ENCODE peak calls at places on chromosomes 3 and 15, in five cellular contexts. O, N, U, A and G are unnamed samples.

GRCh38 chr15:58387130-58387529 is 44.7 kb upstream of the LIPC start:
- DNase-seq in N (no peak), O (no peak), U (no peak), A (no peak), G (no peak)

GRCh38 chr3:37028329-37028728 is 35.0 kb downstream of the MLH1 start:
- DNase-seq in O (no peak), N (no peak), U (peak), A (no peak), G (no peak)

GRCh38 chr15:43285609-43286037 is 18.9 kb upstream of the TGM5 start:
- DNase-seq in U (peak), N (peak), A (peak), O (peak), G (peak)

GRCh38 chr15:94029495-94029894 is 201.9 kb upstream of the MCTP2 start:
- DNase-seq in A (no peak), O (no peak), U (no peak), N (no peak), G (no peak)

GRCh38 chr3:170606675-170607074 is 20.8 kb upstream of the SLC7A14 start:
- DNase-seq in N (no peak), A (no peak), O (no peak), U (no peak), G (no peak)

GRCh38 chr3:179898024-179898423 is 138.7 kb downstream of the PEX5L start:
- DNase-seq in N (no peak), U (no peak), A (no peak), O (no peak), G (peak)

GRCh38 chr3:67719333-67719732 is 64.9 kb upstream of the SUCLG2 start:
- DNase-seq in N (no peak), U (no peak), A (no peak), O (no peak), G (no peak)

GRCh38 chr15:49380912-49381311 is 42.1 kb upstream of the FGF7 start:
- DNase-seq in N (no peak), A (no peak), U (no peak), O (no peak), G (no peak)

GRCh38 chr15:48924528-48925393 is 39.0 kb downstream of the SHC4 start:
- DNase-seq in O (no peak), U (no peak), A (no peak), N (no peak), G (no peak)

GRCh38 chr15:66873856-66874255 is 171.8 kb downstream of the SMAD6 start:
- DNase-seq in U (no peak), O (no peak), A (peak), N (no peak), G (no peak)

GRCh38 chr15:22944651-22945050 is 35.5 kb downstream of the CYFIP1 start:
- DNase-seq in N (no peak), A (peak), O (no peak), U (no peak), G (no peak)

GRCh38 chr3:1191061-1191460 is 98.2 kb downstream of the CNTN6 start:
- DNase-seq in U (no peak), N (no peak), A (no peak), O (no peak), G (no peak)

GRCh38 chr3:94413721-94414106 is 350.9 kb downstream of the NSUN3 start:
- DNase-seq in N (no peak), A (no peak), U (no peak), O (no peak), G (no peak)

GRCh38 chr3:77468408-77469045 is 428.6 kb downstream of the ROBO2 start:
- DNase-seq in O (no peak), U (no peak), A (no peak), N (no peak), G (no peak)

GRCh38 chr3:146189519-146190173 is 28.7 kb upstream of the PLOD2 start:
- DNase-seq in O (no peak), N (no peak), U (peak), A (no peak), G (peak)

GRCh38 chr15:91867581-91868026 is 14.1 kb downstream of the SLCO3A1 start:
- DNase-seq in O (no peak), N (no peak), A (peak), U (peak), G (no peak)

GRCh38 chr3:100087203-100087602 is 27.1 kb downstream of the FILIP1L start:
- DNase-seq in U (no peak), A (no peak), O (no peak), N (no peak), G (peak)

GRCh38 chr3:37037352-37037751 is 44.0 kb downstream of the MLH1 start:
- DNase-seq in A (no peak), O (no peak), U (no peak), N (no peak), G (no peak)

GRCh38 chr3:179376474-179376873 is 29.0 kb downstream of the MFN1 start:
- DNase-seq in N (no peak), A (no peak), O (no peak), U (no peak), G (no peak)

GRCh38 chr3:31525532-31525931 is 7.2 kb upstream of the STT3B start:
- DNase-seq in U (no peak), O (no peak), A (no peak), N (no peak), G (no peak)

GRCh38 chr3:169146866-169147245 is 516.7 kb downstream of the MECOM start:
- DNase-seq in N (no peak), A (peak), O (no peak), U (no peak), G (no peak)

GRCh38 chr15:48811325-48811938 is 563 bp upstream of the CEP152 start:
- DNase-seq in N (no peak), O (no peak), U (no peak), A (peak), G (no peak)

GRCh38 chr15:74958320-74958907 is 1.8 kb upstream of the RPP25 start:
- DNase-seq in A (peak), U (peak), O (peak), N (no peak), G (no peak)

GRCh38 chr15:55873024-55873745 is 120.2 kb downstream of the NEDD4 start:
- DNase-seq in O (no peak), N (no peak), A (no peak), U (peak), G (no peak)

GRCh38 chr3:64234571-64234970 is 9.3 kb upstream of the PRICKLE2 start:
- DNase-seq in U (no peak), A (no peak), O (no peak), N (no peak), G (no peak)

GRCh38 chr15:40083756-40084101 is 24.9 kb downstream of the BMF start:
- DNase-seq in N (no peak), U (no peak), O (no peak), A (no peak), G (no peak)

GRCh38 chr3:183278479-183279088 is 25.5 kb downstream of the B3GNT5 start:
- DNase-seq in U (no peak), A (no peak), O (no peak), N (no peak), G (no peak)

GRCh38 chr15:88746451-88746850 is 56.8 kb upstream of the ACAN start:
- DNase-seq in O (no peak), N (no peak), A (no peak), U (no peak), G (no peak)

GRCh38 chr3:31613654-31614053 is 80.9 kb downstream of the STT3B start:
- DNase-seq in U (no peak), O (no peak), N (no peak), A (no peak), G (no peak)

GRCh38 chr3:66675383-66675782 is 174.6 kb upstream of the LRIG1 start:
- DNase-seq in A (no peak), O (no peak), N (no peak), U (no peak), G (no peak)

GRCh38 chr3:161409858-161410257 is 38.5 kb upstream of the SPTSSB start:
- DNase-seq in N (no peak), A (no peak), U (no peak), O (no peak), G (no peak)

GRCh38 chr3:78115983-78116382 is 1076.1 kb downstream of the ROBO2 start:
- DNase-seq in U (no peak), N (no peak), O (no peak), A (no peak), G (no peak)

GRCh38 chr3:117149577-117149976 is 440.0 kb downstream of the TUSC7 start:
- DNase-seq in A (no peak), O (no peak), N (no peak), U (no peak), G (no peak)

GRCh38 chr3:122076414-122077292 is 21.5 kb downstream of the CD86 start:
- DNase-seq in U (no peak), N (no peak), O (no peak), A (no peak), G (peak)

GRCh38 chr15:86663304-86663703 is 583.6 kb downstream of the AGBL1 start:
- DNase-seq in A (no peak), U (no peak), O (no peak), N (no peak), G (no peak)

GRCh38 chr15:59191855-59192237 is 14.8 kb upstream of the LDHAL6B start:
- DNase-seq in N (no peak), O (no peak), U (no peak), A (no peak), G (no peak)

GRCh38 chr3:66362541-66362941 is 138.3 kb downstream of the LRIG1 start:
- DNase-seq in N (no peak), A (no peak), U (no peak), O (no peak), G (no peak)

DNA sequence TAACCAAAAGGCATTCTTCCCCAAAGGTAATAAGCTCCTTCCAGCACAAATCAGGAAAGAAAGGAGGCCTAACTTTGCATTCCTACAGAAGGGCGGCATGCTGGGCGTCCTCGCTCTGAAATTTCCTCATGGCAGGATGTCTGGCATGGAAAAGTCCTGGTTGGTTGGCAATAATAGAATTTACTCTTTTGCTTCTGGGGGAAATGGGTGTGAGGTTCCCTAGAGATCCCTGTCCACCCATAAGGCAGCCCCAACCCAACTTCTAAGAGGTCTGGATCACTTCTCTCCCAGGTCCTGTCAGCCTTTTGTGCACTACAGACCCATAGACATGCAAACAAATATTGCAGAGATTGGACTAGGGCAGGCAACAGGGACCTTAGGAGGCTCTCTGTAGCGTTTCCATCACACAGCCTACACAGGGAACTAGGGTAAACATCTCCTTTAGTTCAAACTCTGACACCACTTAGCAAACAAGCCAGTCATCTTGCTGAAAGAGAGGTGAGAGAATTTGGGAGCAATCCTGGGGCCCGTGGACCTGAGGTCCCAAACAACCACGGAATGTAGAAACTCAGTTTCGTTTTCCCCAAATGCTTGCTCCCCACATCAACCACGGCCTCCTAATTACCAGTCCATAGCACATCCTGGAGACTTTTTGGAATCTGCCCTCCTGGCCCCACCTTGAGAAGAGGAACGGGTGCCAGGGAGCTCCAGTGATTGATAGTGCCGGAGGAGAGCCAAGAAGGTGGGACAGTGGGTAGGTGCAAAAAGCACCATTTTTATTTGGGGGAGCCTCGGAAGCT is 2.1 kb downstream of the ZIC4 start:
- DNase-seq in A (no peak), O (no peak), N (no peak), U (no peak), G (no peak)
- H3K4me3 ChIP-seq in A (no peak), O (no peak), N (no peak), U (no peak), G (no peak)

GRCh38 chr3:152021951-152022461 is 148.6 kb downstream of the SUCNR1 start:
- DNase-seq in U (no peak), O (no peak), A (no peak), N (no peak), G (no peak)

GRCh38 chr3:152030320-152030719 is 156.9 kb downstream of the SUCNR1 start:
- DNase-seq in N (no peak), U (no peak), A (no peak), O (no peak), G (no peak)

GRCh38 chr3:152031321-152031720 is 157.9 kb downstream of the SUCNR1 start:
- DNase-seq in A (no peak), O (no peak), N (no peak), U (no peak), G (no peak)

DNA sequence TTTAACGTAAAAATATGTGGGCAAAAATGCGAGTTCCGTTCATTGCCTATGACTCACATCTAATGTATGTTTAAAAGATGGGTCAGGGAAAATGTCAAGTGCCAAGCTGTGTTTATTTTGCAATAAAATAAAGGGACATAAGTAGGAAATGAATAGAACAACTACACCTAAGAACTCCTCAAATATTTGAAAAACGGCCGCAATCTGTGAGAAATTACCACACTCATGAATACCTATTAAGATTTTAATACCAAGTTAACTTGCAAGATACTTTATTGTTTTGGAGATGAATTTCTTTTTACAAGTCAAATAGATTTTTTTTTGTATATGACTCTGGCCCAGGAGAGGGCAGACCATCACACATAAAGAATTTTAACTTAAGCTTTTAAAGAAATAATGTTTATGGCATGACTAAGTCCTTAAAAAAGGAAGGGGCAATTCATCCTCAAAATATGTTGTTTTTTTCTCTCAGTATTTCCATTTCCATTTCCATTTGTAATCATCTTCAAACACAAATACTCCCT is 152.7 kb downstream of the SUCNR1 start:
- DNase-seq in A (no peak), O (no peak), U (no peak), N (no peak), G (peak)
- TF ChIP-seq CTCF in A (no peak), O (no peak), U (no peak), N (no peak), G (peak)

DNA sequence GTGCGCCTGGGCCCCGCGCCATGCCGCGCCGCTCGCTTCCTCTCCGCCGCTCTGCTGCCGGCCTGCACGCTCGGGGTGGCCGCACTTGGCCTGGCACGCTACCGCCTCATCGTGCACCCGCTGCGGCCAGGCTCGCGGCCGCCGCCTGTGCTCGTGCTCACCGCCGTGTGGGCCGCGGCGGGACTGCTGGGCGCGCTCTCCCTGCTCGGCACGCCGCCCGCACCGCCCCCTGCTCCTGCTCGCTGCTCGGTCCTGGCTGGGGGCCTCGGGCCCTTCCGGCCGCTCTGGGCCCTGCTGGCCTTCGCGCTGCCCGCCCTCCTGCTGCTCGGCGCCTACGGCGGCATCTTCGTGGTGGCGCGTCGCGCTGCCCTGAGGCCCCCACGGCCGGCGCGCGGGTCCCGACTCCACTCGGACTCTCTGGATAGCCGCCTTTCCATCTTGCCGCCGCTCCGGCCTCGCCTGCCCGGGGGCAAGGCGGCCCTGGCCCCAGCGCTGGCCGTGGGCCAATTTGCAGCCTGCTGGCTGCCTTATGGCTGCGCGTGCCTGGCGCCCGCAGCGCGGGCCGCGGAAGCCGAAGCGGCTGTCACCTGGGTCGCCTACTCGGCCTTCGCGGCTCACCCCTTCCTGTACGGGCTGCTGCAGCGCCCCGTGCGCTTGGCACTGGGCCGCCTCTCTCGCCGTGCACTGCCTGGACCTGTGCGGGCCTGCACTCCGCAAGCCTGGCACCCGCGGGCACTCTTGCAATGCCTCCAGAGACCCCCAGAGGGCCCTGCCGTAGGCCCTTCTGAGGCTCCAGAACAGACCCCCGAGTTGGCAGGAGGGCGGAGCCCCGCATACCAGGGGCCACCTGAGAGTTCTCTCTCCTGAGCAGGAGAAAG is 951 bp downstream of the GPR62 start:
- DNase-seq in U (peak), N (no peak), O (no peak), A (no peak), G (no peak)
- H3K4me3 ChIP-seq in U (no peak), N (peak), O (peak), A (peak), G (no peak)

DNA sequence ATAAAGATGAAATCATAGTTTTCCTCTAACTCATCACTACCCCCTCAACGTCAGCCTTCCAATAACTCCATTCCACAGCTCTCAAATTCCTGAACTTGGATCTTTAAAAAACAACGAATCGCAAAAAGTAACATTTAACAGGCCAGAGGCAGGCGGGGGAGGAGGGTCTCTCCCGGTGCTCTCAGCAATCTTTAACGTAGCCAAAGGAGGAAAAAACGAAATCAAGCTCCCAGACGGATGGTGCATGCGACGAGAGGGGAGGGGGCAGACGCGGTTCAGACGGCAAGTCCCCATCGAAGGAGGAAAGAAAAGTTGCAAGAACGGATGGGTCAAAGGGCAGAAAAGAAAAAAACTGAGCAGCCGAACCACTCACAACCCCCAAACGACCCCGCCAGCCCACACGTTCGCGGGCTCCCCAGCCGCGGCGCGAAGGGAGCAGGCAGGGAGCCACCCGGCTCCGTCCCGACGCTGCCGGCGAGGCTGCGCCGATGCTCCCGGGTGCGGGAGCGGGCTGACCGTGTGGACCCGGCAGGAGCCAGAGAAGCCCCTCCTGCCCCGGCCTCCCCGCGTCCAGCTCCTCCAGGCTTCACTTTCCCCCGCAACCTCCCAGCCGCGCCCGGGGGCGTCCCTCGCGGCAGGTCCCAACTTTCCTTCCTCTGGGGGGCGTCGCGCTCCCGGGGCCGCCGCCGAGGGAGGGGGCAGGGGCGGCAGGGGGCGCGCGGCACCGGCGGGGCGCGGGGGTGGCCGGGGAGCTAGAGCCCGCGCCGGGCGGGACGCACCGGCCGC is 661 bp downstream of the PEAK1 start:
- DNase-seq in O (peak), A (peak), N (peak), U (peak), G (peak)
- TF ChIP-seq CTCF in O (no peak), A (no peak), N (no peak), U (peak), G (peak)